ENCODE peak calls at places on chromosomes 3 and 15, in nine cellular contexts. One of them, this sample, is unnamed.

GRCh38 chr15:39682366-39682765 is 100.3 kb downstream of the FSIP1 start:
- DNase-seq in prostate gland: no peak
- DNase-seq in sigmoid colon: no peak
- DNase-seq in ascending aorta: no peak
- DNase-seq in adrenal gland: no peak
- DNase-seq in pancreas: no peak
- DNase-seq in dorsolateral prefrontal cortex: no peak
- DNase-seq in cardiac muscle cell: no peak
- DNase-seq in brain microvascular endothelial cell: no peak
- DNase-seq in this sample: no peak

GRCh38 chr3:155746703-155747102 is 1.8 kb upstream of the PLCH1 start:
- DNase-seq in ascending aorta: no peak
- DNase-seq in dorsolateral prefrontal cortex: no peak
- DNase-seq in prostate gland: no peak
- DNase-seq in sigmoid colon: no peak
- DNase-seq in adrenal gland: no peak
- DNase-seq in pancreas: no peak
- DNase-seq in cardiac muscle cell: no peak
- DNase-seq in brain microvascular endothelial cell: no peak
- DNase-seq in this sample: no peak

GRCh38 chr3:133699903-133700302 is 38.2 kb upstream of the TOPBP1 start:
- DNase-seq in adrenal gland: no peak
- DNase-seq in brain microvascular endothelial cell: no peak
- DNase-seq in cardiac muscle cell: no peak
- DNase-seq in pancreas: no peak
- DNase-seq in sigmoid colon: no peak
- DNase-seq in prostate gland: no peak
- DNase-seq in ascending aorta: no peak
- DNase-seq in dorsolateral prefrontal cortex: no peak
- DNase-seq in this sample: no peak

GRCh38 chr3:33639889-33640288 is 78.2 kb downstream of the CLASP2 start:
- DNase-seq in ascending aorta: no peak
- DNase-seq in dorsolateral prefrontal cortex: no peak
- DNase-seq in prostate gland: no peak
- DNase-seq in cardiac muscle cell: no peak
- DNase-seq in pancreas: no peak
- DNase-seq in brain microvascular endothelial cell: no peak
- DNase-seq in adrenal gland: no peak
- DNase-seq in sigmoid colon: no peak
- DNase-seq in this sample: no peak

GRCh38 chr3:66393486-66394260 is 107.1 kb downstream of the LRIG1 start:
- DNase-seq in sigmoid colon: peak
- DNase-seq in prostate gland: no peak
- DNase-seq in brain microvascular endothelial cell: peak
- DNase-seq in pancreas: no peak
- DNase-seq in dorsolateral prefrontal cortex: no peak
- DNase-seq in cardiac muscle cell: peak
- DNase-seq in adrenal gland: no peak
- DNase-seq in ascending aorta: no peak
- DNase-seq in this sample: peak

GRCh38 chr3:28326458-28326926 is 22.0 kb upstream of the ZCWPW2 start:
- DNase-seq in prostate gland: no peak
- DNase-seq in pancreas: no peak
- DNase-seq in brain microvascular endothelial cell: peak
- DNase-seq in dorsolateral prefrontal cortex: no peak
- DNase-seq in cardiac muscle cell: no peak
- DNase-seq in ascending aorta: no peak
- DNase-seq in sigmoid colon: no peak
- DNase-seq in adrenal gland: no peak
- DNase-seq in this sample: no peak

GRCh38 chr15:59555696-59556095 is 55.9 kb upstream of the GCNT3 start:
- DNase-seq in brain microvascular endothelial cell: peak
- DNase-seq in dorsolateral prefrontal cortex: no peak
- DNase-seq in prostate gland: no peak
- DNase-seq in adrenal gland: no peak
- DNase-seq in ascending aorta: no peak
- DNase-seq in cardiac muscle cell: no peak
- DNase-seq in sigmoid colon: no peak
- DNase-seq in pancreas: no peak
- DNase-seq in this sample: no peak

GRCh38 chr3:153232737-153233330 is 70.8 kb downstream of the RAP2B start:
- DNase-seq in cardiac muscle cell: peak
- DNase-seq in brain microvascular endothelial cell: no peak
- DNase-seq in pancreas: no peak
- DNase-seq in dorsolateral prefrontal cortex: no peak
- DNase-seq in sigmoid colon: no peak
- DNase-seq in prostate gland: no peak
- DNase-seq in ascending aorta: no peak
- DNase-seq in adrenal gland: no peak
- DNase-seq in this sample: no peak

GRCh38 chr3:95333826-95334225 is 1271.0 kb downstream of the NSUN3 start:
- DNase-seq in ascending aorta: no peak
- DNase-seq in prostate gland: no peak
- DNase-seq in brain microvascular endothelial cell: peak
- DNase-seq in sigmoid colon: no peak
- DNase-seq in dorsolateral prefrontal cortex: no peak
- DNase-seq in pancreas: no peak
- DNase-seq in adrenal gland: no peak
- DNase-seq in cardiac muscle cell: no peak
- DNase-seq in this sample: no peak

GRCh38 chr15:80825361-80826030 is 46.3 kb downstream of the CEMIP start:
- DNase-seq in sigmoid colon: no peak
- DNase-seq in dorsolateral prefrontal cortex: no peak
- DNase-seq in prostate gland: peak
- DNase-seq in adrenal gland: no peak
- DNase-seq in pancreas: no peak
- DNase-seq in cardiac muscle cell: peak
- DNase-seq in brain microvascular endothelial cell: no peak
- DNase-seq in ascending aorta: no peak
- DNase-seq in this sample: peak

GRCh38 chr3:10228248-10228950 is 19.9 kb upstream of the TATDN2 start:
- DNase-seq in ascending aorta: no peak
- DNase-seq in pancreas: no peak
- DNase-seq in dorsolateral prefrontal cortex: no peak
- DNase-seq in prostate gland: no peak
- DNase-seq in cardiac muscle cell: peak
- DNase-seq in sigmoid colon: no peak
- DNase-seq in brain microvascular endothelial cell: peak
- DNase-seq in adrenal gland: no peak
- DNase-seq in this sample: no peak

GRCh38 chr3:30516238-30516637 is 90.2 kb upstream of the TGFBR2 start:
- DNase-seq in prostate gland: peak
- DNase-seq in adrenal gland: no peak
- DNase-seq in cardiac muscle cell: peak
- DNase-seq in ascending aorta: no peak
- DNase-seq in pancreas: no peak
- DNase-seq in brain microvascular endothelial cell: no peak
- DNase-seq in dorsolateral prefrontal cortex: no peak
- DNase-seq in sigmoid colon: no peak
- DNase-seq in this sample: no peak

GRCh38 chr3:30521156-30521555 is 85.2 kb upstream of the TGFBR2 start:
- DNase-seq in ascending aorta: no peak
- DNase-seq in pancreas: no peak
- DNase-seq in brain microvascular endothelial cell: no peak
- DNase-seq in prostate gland: no peak
- DNase-seq in adrenal gland: no peak
- DNase-seq in cardiac muscle cell: no peak
- DNase-seq in sigmoid colon: no peak
- DNase-seq in dorsolateral prefrontal cortex: no peak
- DNase-seq in this sample: no peak

GRCh38 chr3:30518872-30519271 is 87.5 kb upstream of the TGFBR2 start:
- DNase-seq in ascending aorta: no peak
- DNase-seq in sigmoid colon: no peak
- DNase-seq in dorsolateral prefrontal cortex: no peak
- DNase-seq in brain microvascular endothelial cell: no peak
- DNase-seq in cardiac muscle cell: peak
- DNase-seq in adrenal gland: no peak
- DNase-seq in pancreas: no peak
- DNase-seq in prostate gland: no peak
- DNase-seq in this sample: no peak

GRCh38 chr3:30520695-30521094 is 85.7 kb upstream of the TGFBR2 start:
- DNase-seq in ascending aorta: no peak
- DNase-seq in pancreas: no peak
- DNase-seq in cardiac muscle cell: peak
- DNase-seq in adrenal gland: no peak
- DNase-seq in dorsolateral prefrontal cortex: no peak
- DNase-seq in brain microvascular endothelial cell: no peak
- DNase-seq in sigmoid colon: no peak
- DNase-seq in prostate gland: no peak
- DNase-seq in this sample: no peak

DNA sequence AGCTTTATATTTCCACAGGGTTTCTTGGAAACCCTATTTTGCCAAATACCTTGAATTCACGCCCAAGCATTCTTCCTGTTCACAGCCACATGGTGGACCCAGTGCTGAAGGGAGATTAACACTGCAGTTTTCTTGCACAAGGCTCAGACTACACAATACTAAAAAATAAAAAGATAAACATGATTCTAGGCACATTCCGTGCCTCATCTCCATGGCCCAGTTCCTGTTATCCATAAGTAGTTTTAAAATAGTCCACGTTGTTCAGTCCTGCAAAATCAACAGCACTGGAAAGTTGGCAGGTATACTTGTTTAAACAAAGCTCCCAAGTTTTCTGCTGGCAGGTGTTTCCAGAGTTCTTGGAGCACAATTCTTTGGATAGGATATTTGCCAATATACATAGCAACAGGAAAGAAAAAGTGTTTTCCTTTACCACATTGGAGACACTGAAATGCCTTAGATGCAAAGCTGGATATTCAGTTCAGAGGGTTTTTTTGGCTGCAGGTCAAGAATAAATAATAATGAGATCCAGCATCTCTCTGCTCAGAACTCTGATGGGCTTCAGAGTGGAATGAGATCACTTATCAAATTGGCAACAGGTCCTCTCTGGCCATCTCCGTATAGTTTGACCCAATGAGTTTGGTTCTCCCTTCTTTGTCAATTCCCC is 88.1 kb upstream of the TGFBR2 start:
- DNase-seq in prostate gland: peak
- DNase-seq in adrenal gland: peak
- DNase-seq in ascending aorta: no peak
- DNase-seq in dorsolateral prefrontal cortex: no peak
- DNase-seq in brain microvascular endothelial cell: no peak
- DNase-seq in pancreas: no peak
- DNase-seq in cardiac muscle cell: peak
- DNase-seq in sigmoid colon: peak
- DNase-seq in this sample: no peak
- TF ChIP-seq CTCF in prostate gland: peak
- TF ChIP-seq CTCF in adrenal gland: peak
- TF ChIP-seq CTCF in ascending aorta: peak
- TF ChIP-seq CTCF in dorsolateral prefrontal cortex: no peak
- TF ChIP-seq CTCF in brain microvascular endothelial cell: peak
- TF ChIP-seq CTCF in pancreas: no peak
- TF ChIP-seq CTCF in cardiac muscle cell: peak
- TF ChIP-seq CTCF in sigmoid colon: no peak
- TF ChIP-seq CTCF in this sample: no peak

GRCh38 chr3:149621218-149622005 is 36.4 kb downstream of the WWTR1 start:
- DNase-seq in prostate gland: no peak
- DNase-seq in dorsolateral prefrontal cortex: no peak
- DNase-seq in brain microvascular endothelial cell: peak
- DNase-seq in ascending aorta: no peak
- DNase-seq in sigmoid colon: no peak
- DNase-seq in cardiac muscle cell: peak
- DNase-seq in adrenal gland: no peak
- DNase-seq in pancreas: no peak
- DNase-seq in this sample: no peak
- H3K27ac ChIP-seq in prostate gland: no peak
- H3K27ac ChIP-seq in dorsolateral prefrontal cortex: no peak
- H3K27ac ChIP-seq in brain microvascular endothelial cell: peak
- H3K27ac ChIP-seq in ascending aorta: peak
- H3K27ac ChIP-seq in sigmoid colon: no peak
- H3K27ac ChIP-seq in cardiac muscle cell: peak
- H3K27ac ChIP-seq in adrenal gland: no peak
- H3K27ac ChIP-seq in pancreas: no peak
- H3K27ac ChIP-seq in this sample: peak

GRCh38 chr15:43218908-43219706 is 1.7 kb downstream of the EPB42 start:
- DNase-seq in cardiac muscle cell: peak
- DNase-seq in sigmoid colon: no peak
- DNase-seq in dorsolateral prefrontal cortex: no peak
- DNase-seq in pancreas: no peak
- DNase-seq in prostate gland: peak
- DNase-seq in adrenal gland: no peak
- DNase-seq in ascending aorta: no peak
- DNase-seq in brain microvascular endothelial cell: no peak
- DNase-seq in this sample: no peak
- TF ChIP-seq CTCF in cardiac muscle cell: peak
- TF ChIP-seq CTCF in sigmoid colon: no peak
- TF ChIP-seq CTCF in dorsolateral prefrontal cortex: no peak
- TF ChIP-seq CTCF in pancreas: no peak
- TF ChIP-seq CTCF in prostate gland: no peak
- TF ChIP-seq CTCF in adrenal gland: no peak
- TF ChIP-seq CTCF in ascending aorta: no peak
- TF ChIP-seq CTCF in brain microvascular endothelial cell: peak
- TF ChIP-seq CTCF in this sample: no peak

GRCh38 chr3:150035910-150036661 is 65.4 kb upstream of the PFN2 start:
- DNase-seq in sigmoid colon: no peak
- DNase-seq in pancreas: no peak
- DNase-seq in dorsolateral prefrontal cortex: no peak
- DNase-seq in prostate gland: no peak
- DNase-seq in cardiac muscle cell: no peak
- DNase-seq in ascending aorta: no peak
- DNase-seq in brain microvascular endothelial cell: no peak
- DNase-seq in adrenal gland: no peak
- DNase-seq in this sample: no peak

GRCh38 chr3:150038830-150039229 is 68.1 kb upstream of the PFN2 start:
- DNase-seq in adrenal gland: no peak
- DNase-seq in dorsolateral prefrontal cortex: no peak
- DNase-seq in pancreas: no peak
- DNase-seq in ascending aorta: no peak
- DNase-seq in cardiac muscle cell: no peak
- DNase-seq in sigmoid colon: no peak
- DNase-seq in brain microvascular endothelial cell: no peak
- DNase-seq in prostate gland: no peak
- DNase-seq in this sample: no peak

GRCh38 chr3:150040097-150040496 is 69.4 kb upstream of the PFN2 start:
- DNase-seq in pancreas: no peak
- DNase-seq in ascending aorta: no peak
- DNase-seq in dorsolateral prefrontal cortex: no peak
- DNase-seq in prostate gland: no peak
- DNase-seq in adrenal gland: no peak
- DNase-seq in cardiac muscle cell: no peak
- DNase-seq in sigmoid colon: no peak
- DNase-seq in brain microvascular endothelial cell: no peak
- DNase-seq in this sample: no peak

GRCh38 chr3:150036780-150037179 is 66.1 kb upstream of the PFN2 start:
- DNase-seq in prostate gland: no peak
- DNase-seq in adrenal gland: no peak
- DNase-seq in cardiac muscle cell: no peak
- DNase-seq in brain microvascular endothelial cell: no peak
- DNase-seq in sigmoid colon: no peak
- DNase-seq in ascending aorta: no peak
- DNase-seq in dorsolateral prefrontal cortex: no peak
- DNase-seq in pancreas: no peak
- DNase-seq in this sample: no peak

DNA sequence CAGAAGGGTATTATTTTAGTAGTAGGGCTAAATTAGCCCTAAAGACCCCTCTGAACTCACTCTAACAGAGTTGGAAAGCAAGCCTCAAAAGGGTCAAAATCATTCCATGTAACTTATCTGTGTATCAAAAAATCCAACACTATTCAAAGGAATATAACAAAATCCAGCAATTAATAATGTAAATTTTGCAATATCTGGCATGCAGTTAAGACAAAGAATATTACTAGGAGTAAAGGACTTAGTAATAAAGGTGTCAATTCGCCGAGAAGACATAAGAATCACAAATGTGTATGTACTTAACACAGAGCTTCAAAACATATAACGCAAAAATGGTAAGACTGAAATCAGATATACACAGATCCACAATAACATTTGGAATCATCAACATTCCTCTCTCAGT is 71.2 kb upstream of the PFN2 start:
- DNase-seq in cardiac muscle cell: no peak
- DNase-seq in sigmoid colon: no peak
- DNase-seq in dorsolateral prefrontal cortex: no peak
- DNase-seq in brain microvascular endothelial cell: no peak
- DNase-seq in ascending aorta: no peak
- DNase-seq in adrenal gland: no peak
- DNase-seq in prostate gland: no peak
- DNase-seq in pancreas: no peak
- DNase-seq in this sample: no peak
- H3K27ac ChIP-seq in cardiac muscle cell: no peak
- H3K27ac ChIP-seq in sigmoid colon: no peak
- H3K27ac ChIP-seq in dorsolateral prefrontal cortex: no peak
- H3K27ac ChIP-seq in brain microvascular endothelial cell: no peak
- H3K27ac ChIP-seq in ascending aorta: no peak
- H3K27ac ChIP-seq in adrenal gland: no peak
- H3K27ac ChIP-seq in prostate gland: no peak
- H3K27ac ChIP-seq in pancreas: no peak
- H3K27ac ChIP-seq in this sample: no peak